ENCODE peak calls at places on chromosomes 11 and 22, in six cellular contexts. H is iris pigment epithelial cell, G is nucleus accumbens, F is HFF-Myc, O is heart left ventricle, Z is A172. I is an unnamed sample.
A peak's percentile ranks its signal among the peaks of the same experiment; 100 is the strongest.

GRCh38 chr11:120912504-120912903 is 111.4 kb upstream of the TBCEL start:
- DNase-seq in H (peak; percentile 65), G (no peak), F (peak; percentile 11), O (no peak), Z (peak; percentile 2), I (no peak)

GRCh38 chr22:30196141-30196866 is 50.3 kb downstream of the LIF start:
- DNase-seq in H (peak; percentile 100), G (no peak), F (peak; percentile 98), O (peak; percentile 81), Z (peak; percentile 97), I (peak; percentile 59)

GRCh38 chr11:78438298-78438975 is 20.8 kb upstream of the GAB2 start:
- DNase-seq in H (no peak), G (no peak), F (no peak), O (no peak), Z (no peak), I (no peak)

GRCh38 chr11:17986007-17986710 is 26.7 kb downstream of the SERGEF start:
- DNase-seq in H (peak; percentile 80), G (no peak), F (peak; percentile 59), O (no peak), Z (peak; percentile 59), I (no peak)

GRCh38 chr22:43540570-43540969 is 128.8 kb downstream of the MPPED1 start:
- DNase-seq in H (no peak), G (no peak), F (no peak), O (no peak), Z (no peak), I (no peak)

GRCh38 chr11:61129608-61130523 is 27.6 kb downstream of the CD5 start:
- DNase-seq in H (peak; percentile 87), G (no peak), F (peak; percentile 84), O (peak; percentile 84), Z (peak; percentile 86), I (peak; percentile 94)

GRCh38 chr11:70727899-70728620 is 329.7 kb downstream of the CTTN start:
- DNase-seq in H (no peak), G (no peak), F (no peak), O (no peak), Z (no peak), I (no peak)

GRCh38 chr11:93921695-93922468 is 71.5 kb upstream of the VSTM5 start:
- DNase-seq in H (peak; percentile 70), G (no peak), F (peak; percentile 52), O (peak; percentile 14), Z (peak; percentile 48), I (peak; percentile 71)

GRCh38 chr11:132941761-132942160 is 590.5 kb downstream of the OPCML start:
- DNase-seq in H (no peak), G (no peak), F (no peak), O (no peak), Z (no peak), I (no peak)

GRCh38 chr11:1339066-1339675 is 29.7 kb upstream of the TOLLIP start:
- DNase-seq in H (no peak), G (no peak), F (no peak), O (no peak), Z (no peak), I (no peak)

I was measured in WERI-Rb-1.